ENCODE peak calls at places on chromosomes 1 and 21, in nine cellular contexts. E is A549; R is endodermal cell; D is activated B cell treated with CpG ODN at 0.5 μM for 24 hours; F is GM13976; Q is CD8-positive, alpha-beta T cell; A is AG04450; I is fibroblast of lung; J is uterus. Y is an unnamed sample.

GRCh38 chr1:25945756-25946155 is 39.5 kb upstream of the STMN1 start:
- DNase-seq in Q (no peak), I (no peak), J (no peak), A (no peak), F (no peak), E (no peak), R (peak; percentile 65), D (no peak), Y (no peak)

GRCh38 chr1:215992620-215993019 is 425.5 kb downstream of the KCTD3 start:
- DNase-seq in R (no peak), E (peak; percentile 2), A (no peak), Q (no peak), D (no peak), F (peak; percentile 5), J (no peak), I (peak; percentile 51), Y (no peak)

GRCh38 chr1:212749924-212750535 is 41.5 kb downstream of the NSL1 start:
- DNase-seq in J (no peak), A (peak; percentile 54), Q (no peak), I (peak; percentile 87), E (peak; percentile 64), R (peak; percentile 66), D (no peak), F (no peak), Y (peak; percentile 32)

GRCh38 chr1:111193712-111194480 is 6.5 kb downstream of the DENND2D start:
- DNase-seq in A (no peak), D (no peak), E (no peak), R (no peak), J (no peak), Q (no peak), I (no peak), F (no peak), Y (no peak)

GRCh38 chr1:3631865-3632264 is 7.0 kb downstream of the TPRG1L start:
- DNase-seq in A (no peak), Q (no peak), D (no peak), F (no peak), E (no peak), I (no peak), R (no peak), J (no peak), Y (no peak)

GRCh38 chr1:181453541-181454201 is 29.6 kb upstream of the CACNA1E start:
- DNase-seq in A (no peak), Q (no peak), E (no peak), R (no peak), D (no peak), I (no peak), F (no peak), J (no peak), Y (no peak)

GRCh38 chr1:111754964-111755320 is 759 bp upstream of the DDX20 start:
- DNase-seq in Q (no peak), J (peak; percentile 57), D (peak; percentile 46), A (no peak), I (peak; percentile 57), E (peak; percentile 41), R (peak; percentile 85), F (no peak), Y (no peak)

GRCh38 chr1:52595061-52595460 is 7.1 kb upstream of the GPX7 start:
- DNase-seq in I (no peak), F (no peak), A (no peak), J (no peak), Q (no peak), E (no peak), R (no peak), D (no peak), Y (no peak)

DNA sequence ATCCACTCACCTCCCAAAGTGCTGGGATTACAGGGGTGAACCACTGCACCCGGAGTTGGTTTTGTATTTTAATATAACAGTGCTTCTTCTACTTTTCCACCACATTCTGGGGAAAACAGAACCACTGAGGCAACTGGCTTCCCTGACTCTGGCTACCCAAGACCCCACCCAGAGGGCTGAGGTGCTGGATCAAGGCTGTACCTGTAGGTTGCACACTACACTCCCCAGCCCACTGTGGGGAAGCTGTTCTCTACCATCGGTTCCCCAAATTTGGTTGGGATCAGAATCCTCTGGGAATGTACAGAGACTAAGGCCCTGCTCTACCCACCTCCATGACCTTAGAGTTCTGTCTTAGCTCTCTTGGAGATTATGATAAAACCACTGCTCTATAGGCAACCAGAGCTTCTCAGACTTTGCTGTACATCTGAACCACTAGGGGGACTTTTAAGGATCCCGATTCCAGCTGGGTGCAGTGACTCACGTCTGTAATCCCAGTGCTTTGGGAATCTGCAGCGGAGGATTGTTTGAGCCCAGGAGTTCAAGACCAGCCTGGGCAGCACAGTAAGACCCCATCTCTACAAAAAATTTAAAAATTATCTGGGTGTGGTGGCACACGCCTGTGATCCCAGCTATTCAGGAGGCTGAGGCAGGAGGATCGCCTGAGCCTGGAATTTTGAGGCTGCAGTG is 51.6 kb downstream of the GNG4 start:
- DNase-seq in J (no peak), Q (no peak), R (peak; percentile 60), D (no peak), I (peak; percentile 57), E (peak; percentile 58), A (peak; percentile 10), F (no peak), Y (no peak)
- TF ChIP-seq CTCF in J (no peak), Q (no peak), R (peak; percentile 68), D (no peak), I (peak; percentile 37), E (peak; percentile 46), A (peak; percentile 54), F (no peak), Y (peak; percentile 39)

GRCh38 chr21:21668198-21668597 is 670.0 kb downstream of the NCAM2 start:
- DNase-seq in Q (no peak), D (no peak), J (no peak), E (no peak), F (no peak), R (no peak), I (no peak), A (no peak), Y (no peak)

GRCh38 chr21:21675601-21676000 is 677.4 kb downstream of the NCAM2 start:
- DNase-seq in F (no peak), I (no peak), A (no peak), D (no peak), Q (no peak), J (no peak), E (no peak), R (no peak), Y (no peak)

DNA sequence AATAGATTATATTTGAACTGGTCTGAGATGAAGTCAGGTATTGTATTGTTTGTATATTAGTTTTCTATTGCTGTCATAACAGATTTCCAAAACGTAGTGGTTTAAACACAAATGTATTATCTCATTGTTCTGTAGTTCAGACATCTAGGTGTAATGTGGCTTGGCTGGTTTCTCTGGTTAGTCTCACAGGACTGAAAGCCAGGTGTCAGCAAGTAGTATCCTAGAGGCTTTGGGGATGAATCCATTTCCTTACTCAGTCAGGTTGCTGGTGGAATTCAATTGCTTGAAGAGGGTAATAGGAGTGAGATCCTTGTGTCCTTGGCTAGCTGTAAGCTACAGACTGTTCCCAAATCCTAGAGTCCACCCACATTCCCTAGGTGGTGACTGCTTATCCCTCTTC is 675.8 kb downstream of the NCAM2 start:
- DNase-seq in J (no peak), I (no peak), E (no peak), Q (no peak), A (no peak), F (no peak), D (no peak), R (no peak), Y (no peak)
- TF ChIP-seq CTCF in J (no peak), I (no peak), E (no peak), Q (no peak), A (no peak), F (no peak), D (no peak), R (no peak), Y (no peak)

GRCh38 chr1:12450831-12451559 is 167.0 kb downstream of the DHRS3 start:
- DNase-seq in I (no peak), R (no peak), A (no peak), D (no peak), Q (no peak), F (no peak), E (no peak), J (no peak), Y (no peak)

GRCh38 chr1:12451560-12451900 is 166.5 kb downstream of the DHRS3 start:
- DNase-seq in I (no peak), R (no peak), E (no peak), F (no peak), J (no peak), Q (no peak), D (no peak), A (no peak), Y (no peak)

GRCh38 chr1:12452262-12452661 is 165.7 kb downstream of the DHRS3 start:
- DNase-seq in I (no peak), A (no peak), Q (no peak), E (no peak), J (no peak), D (no peak), F (no peak), R (no peak), Y (no peak)

GRCh38 chr1:12454406-12455391 is 163.3 kb downstream of the DHRS3 start:
- DNase-seq in F (no peak), I (peak; percentile 52), D (no peak), R (no peak), E (no peak), J (peak; percentile 42), A (no peak), Q (no peak), Y (peak; percentile 68)

DNA sequence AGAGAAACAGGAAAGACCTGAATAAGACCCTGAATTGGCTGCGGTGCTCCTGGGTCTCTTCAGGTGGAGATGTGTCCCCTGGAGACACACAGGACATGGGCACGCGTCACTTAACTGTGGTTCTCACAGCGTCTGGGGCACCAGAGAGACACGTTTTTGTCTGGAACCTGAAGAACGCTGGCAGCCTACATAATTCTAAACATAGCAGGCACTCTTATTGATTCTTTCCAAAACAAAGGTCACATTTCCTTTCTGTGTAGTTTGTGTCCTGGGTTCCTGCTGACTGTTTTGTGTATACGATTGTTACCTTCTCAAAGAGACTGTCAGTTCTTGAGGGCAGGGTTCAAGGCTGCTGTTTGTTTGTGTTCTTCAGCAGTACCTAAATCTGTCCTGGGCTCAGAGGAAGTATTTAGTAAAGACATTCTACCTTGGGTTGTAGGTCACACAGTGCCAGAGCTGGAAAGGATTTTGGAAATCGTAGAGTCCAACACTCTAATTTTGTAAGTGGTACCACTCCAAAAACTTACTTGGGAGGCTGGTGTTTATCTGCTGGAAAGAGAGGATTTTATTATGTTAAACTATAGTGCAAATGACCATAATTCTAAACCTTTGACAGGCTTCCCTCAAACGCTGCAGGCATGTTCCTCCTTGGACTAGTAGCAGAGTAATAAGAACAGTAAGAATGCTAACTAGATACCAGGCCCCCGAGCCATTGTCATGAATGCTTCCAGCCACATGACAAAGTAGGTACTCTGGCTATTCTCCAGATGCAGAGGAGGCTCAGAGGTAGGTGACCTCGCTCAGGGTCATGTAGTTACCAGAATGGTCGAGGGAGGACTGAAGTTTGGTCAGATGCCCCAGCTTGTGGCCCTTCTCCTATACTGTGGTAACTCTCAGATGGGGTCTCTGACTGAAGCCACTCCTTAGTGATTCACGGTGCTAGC is 164.3 kb downstream of the DHRS3 start:
- DNase-seq in R (no peak), E (no peak), A (no peak), Q (no peak), D (no peak), F (no peak), I (no peak), J (no peak), Y (no peak)
- TF ChIP-seq CTCF in R (no peak), E (no peak), A (no peak), Q (no peak), D (no peak), F (no peak), I (no peak), J (no peak), Y (no peak)

DNA sequence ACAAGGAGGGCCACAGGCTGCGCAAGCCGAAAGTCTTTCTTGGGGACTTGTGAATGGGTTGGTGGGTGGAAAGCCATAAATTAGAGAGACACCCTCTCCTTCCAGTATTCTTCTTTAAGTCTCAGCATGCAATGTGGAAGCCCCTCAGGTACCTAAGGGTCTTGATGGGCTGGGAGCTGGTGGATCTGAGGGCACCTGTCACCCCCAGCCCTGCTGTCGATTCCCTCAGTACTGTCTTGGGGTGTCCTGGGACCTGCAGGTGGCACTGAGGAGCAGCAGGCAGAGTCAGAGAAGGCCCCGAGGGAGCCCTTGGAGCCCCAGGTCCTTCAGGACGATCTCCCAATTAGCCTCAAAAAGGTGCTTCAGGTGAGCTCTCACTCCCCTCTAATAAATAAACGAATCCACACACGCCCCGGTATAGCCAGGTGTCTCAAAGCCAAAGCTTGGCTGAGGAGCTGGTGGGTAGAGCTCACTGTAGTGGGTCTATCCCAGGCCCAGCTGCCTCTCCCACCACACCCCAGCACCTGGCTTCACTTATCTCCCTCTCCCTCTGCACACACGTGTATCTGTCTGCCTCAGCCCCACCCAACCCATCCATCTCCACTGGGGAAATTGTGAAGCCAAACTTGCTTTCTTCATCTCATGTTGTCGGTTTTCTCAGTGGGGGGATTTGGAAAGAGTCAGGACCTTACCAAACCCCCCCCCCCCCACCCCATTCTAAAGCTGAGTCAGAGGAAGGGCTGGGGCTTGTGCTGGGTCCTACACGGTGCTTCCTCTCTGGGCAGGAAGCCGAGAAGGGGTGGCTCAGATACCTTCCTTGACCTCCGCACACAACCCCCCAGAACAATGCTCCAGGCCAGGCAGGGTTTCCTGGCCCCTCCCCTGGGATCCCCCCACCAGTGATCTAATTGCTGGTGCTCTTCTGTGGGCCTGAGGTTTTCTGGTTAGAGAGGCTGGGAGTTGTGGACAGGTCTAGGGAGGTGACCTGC is 1.6 kb downstream of the ADAM15 start:
- DNase-seq in A (no peak), D (peak; percentile 26), F (peak; percentile 52), J (peak; percentile 62), I (no peak), Q (no peak), E (peak; percentile 76), R (peak; percentile 59), Y (no peak)
- TF ChIP-seq CTCF in A (peak; percentile 41), D (no peak), F (peak; percentile 24), J (peak; percentile 41), I (no peak), Q (no peak), E (peak; percentile 40), R (peak; percentile 50), Y (peak; percentile 35)